ENCODE peak calls at places on chromosome 3, in four cellular contexts. One of them, this sample, is unnamed.
A peak's percentile ranks its signal among the peaks of the same experiment; 100 is the strongest.

GRCh38 chr3:141795719-141796435 is 32.7 kb downstream of the GRK7 start:
- DNase-seq in glutamatergic neuron: no peak
- DNase-seq in retinal pigment epithelial cell: peak; percentile 60
- DNase-seq in right atrium auricular region: peak; percentile 79
- DNase-seq in this sample: no peak

GRCh38 chr3:29693863-29694262 is 413.0 kb downstream of the RBMS3 start:
- DNase-seq in retinal pigment epithelial cell: peak; percentile 82
- DNase-seq in glutamatergic neuron: no peak
- DNase-seq in right atrium auricular region: no peak
- DNase-seq in this sample: no peak

GRCh38 chr3:45140392-45140791 is 5.8 kb downstream of the CDCP1 start:
- DNase-seq in glutamatergic neuron: no peak
- DNase-seq in right atrium auricular region: no peak
- DNase-seq in retinal pigment epithelial cell: no peak
- DNase-seq in this sample: no peak

GRCh38 chr3:134067311-134068161 is 37.8 kb upstream of the SLCO2A1 start:
- DNase-seq in right atrium auricular region: peak; percentile 43
- DNase-seq in retinal pigment epithelial cell: no peak
- DNase-seq in glutamatergic neuron: no peak
- DNase-seq in this sample: peak; percentile 76

GRCh38 chr3:20186600-20187004 is 596 bp upstream of the SGO1 start:
- DNase-seq in right atrium auricular region: no peak
- DNase-seq in glutamatergic neuron: no peak
- DNase-seq in retinal pigment epithelial cell: no peak
- DNase-seq in this sample: no peak

GRCh38 chr3:144229973-144230372 is 258.4 kb downstream of the DIPK2A start:
- DNase-seq in retinal pigment epithelial cell: no peak
- DNase-seq in right atrium auricular region: no peak
- DNase-seq in glutamatergic neuron: no peak
- DNase-seq in this sample: no peak

GRCh38 chr3:43769097-43769470 is 78.3 kb downstream of the ABHD5 start:
- DNase-seq in glutamatergic neuron: no peak
- DNase-seq in retinal pigment epithelial cell: no peak
- DNase-seq in right atrium auricular region: no peak
- DNase-seq in this sample: no peak

GRCh38 chr3:102156426-102156825 is 278.4 kb upstream of the ZPLD1 start:
- DNase-seq in retinal pigment epithelial cell: peak; percentile 91
- DNase-seq in right atrium auricular region: no peak
- DNase-seq in glutamatergic neuron: no peak
- DNase-seq in this sample: no peak

GRCh38 chr3:101039285-101039684 is 46.1 kb upstream of the ABI3BP start:
- DNase-seq in glutamatergic neuron: no peak
- DNase-seq in right atrium auricular region: no peak
- DNase-seq in retinal pigment epithelial cell: no peak
- DNase-seq in this sample: no peak

This sample was measured in osteocyte.